ENCODE peak calls at places on chromosomes 7 and 10, in eight cellular contexts. O, L, P, S, H, A, Z and R are unnamed samples.

GRCh38 chr7:141558544-141559183 is 7.5 kb downstream of the AGK start:
- DNase-seq in O (no peak), L (no peak), P (peak; percentile 14), S (no peak), H (peak; percentile 83), A (no peak), Z (no peak), R (no peak)

GRCh38 chr10:6580279-6581029 is 378 bp upstream of the PRKCQ start:
- DNase-seq in O (peak; percentile 66), L (peak; percentile 88), P (peak; percentile 1), S (peak; percentile 72), H (peak; percentile 68), A (peak; percentile 83), Z (peak; percentile 80), R (peak; percentile 51)

GRCh38 chr7:17781491-17782215 is 158.6 kb downstream of the SNX13 start:
- DNase-seq in O (peak; percentile 47), L (no peak), P (no peak), S (no peak), H (no peak), A (no peak), Z (no peak), R (no peak)

GRCh38 chr10:43041422-43042342 is 35.2 kb upstream of the RET start:
- DNase-seq in O (no peak), L (peak; percentile 7), P (no peak), S (no peak), H (no peak), A (no peak), Z (no peak), R (peak; percentile 24)

GRCh38 chr7:137449016-137449415 is 105.5 kb upstream of the PTN start:
- DNase-seq in O (no peak), L (no peak), P (no peak), S (no peak), H (no peak), A (no peak), Z (no peak), R (no peak)

GRCh38 chr7:105837765-105838241 is 38.6 kb downstream of the ATXN7L1 start:
- DNase-seq in O (no peak), L (peak; percentile 50), P (no peak), S (no peak), H (no peak), A (peak; percentile 23), Z (no peak), R (no peak)

GRCh38 chr7:1672851-1673486 is 2.9 kb downstream of the ELFN1 start:
- DNase-seq in O (no peak), L (no peak), P (no peak), S (no peak), H (no peak), A (no peak), Z (no peak), R (peak; percentile 38)

GRCh38 chr10:72588266-72588665 is 37.6 kb downstream of the MICU1 start:
- DNase-seq in O (no peak), L (no peak), P (no peak), S (no peak), H (no peak), A (no peak), Z (no peak), R (no peak)

GRCh38 chr7:4470246-4470645 is 211.8 kb upstream of the FOXK1 start:
- DNase-seq in O (no peak), L (no peak), P (no peak), S (no peak), H (no peak), A (peak; percentile 29), Z (no peak), R (no peak)

GRCh38 chr7:114488696-114489095 is 74.1 kb downstream of the FOXP2 start:
- DNase-seq in O (no peak), L (no peak), P (no peak), S (no peak), H (no peak), A (no peak), Z (no peak), R (no peak)

GRCh38 chr7:43430412-43430811 is 152.5 kb upstream of the STK17A start:
- DNase-seq in O (no peak), L (no peak), P (no peak), S (no peak), H (no peak), A (no peak), Z (no peak), R (no peak)

GRCh38 chr10:127372361-127372760 is 176.0 kb upstream of the INSYN2A start:
- DNase-seq in O (no peak), L (no peak), P (no peak), S (no peak), H (no peak), A (no peak), Z (no peak), R (no peak)

GRCh38 chr10:77187376-77187999 is 450.1 kb downstream of the KCNMA1 start:
- DNase-seq in O (no peak), L (no peak), P (no peak), S (no peak), H (no peak), A (peak; percentile 32), Z (no peak), R (no peak)